ENCODE peak calls at places on chromosomes 5 and 9, in five cellular contexts. One of them, this sample, is unnamed.

GRCh38 chr5:7671420-7671819 is 179.5 kb downstream of the CFAP90 start:
- DNase-seq in GM23248: no peak
- DNase-seq in activated T-cell treated with anti-CD3 and anti-CD28 coated beads for 1 hour: no peak
- DNase-seq in AG10803: no peak
- DNase-seq in activated T-helper 9 cell treated with anti-CD3 and anti-CD28 coated beads, Interleukin-2, amount 50 U/mL, for 16 hours: no peak
- DNase-seq in this sample: no peak

GRCh38 chr5:146474040-146474439 is 26.9 kb downstream of the TCERG1 start:
- DNase-seq in GM23248: no peak
- DNase-seq in activated T-cell treated with anti-CD3 and anti-CD28 coated beads for 1 hour: no peak
- DNase-seq in AG10803: no peak
- DNase-seq in activated T-helper 9 cell treated with anti-CD3 and anti-CD28 coated beads, Interleukin-2, amount 50 U/mL, for 16 hours: no peak
- DNase-seq in this sample: no peak

GRCh38 chr5:91027316-91027937 is 355.7 kb downstream of the ARRDC3 start:
- DNase-seq in GM23248: no peak
- DNase-seq in activated T-cell treated with anti-CD3 and anti-CD28 coated beads for 1 hour: no peak
- DNase-seq in AG10803: no peak
- DNase-seq in activated T-helper 9 cell treated with anti-CD3 and anti-CD28 coated beads, Interleukin-2, amount 50 U/mL, for 16 hours: no peak
- DNase-seq in this sample: no peak

GRCh38 chr9:118711843-118712242 is 657.4 kb downstream of the BRINP1 start:
- DNase-seq in GM23248: no peak
- DNase-seq in activated T-cell treated with anti-CD3 and anti-CD28 coated beads for 1 hour: no peak
- DNase-seq in AG10803: no peak
- DNase-seq in activated T-helper 9 cell treated with anti-CD3 and anti-CD28 coated beads, Interleukin-2, amount 50 U/mL, for 16 hours: no peak
- DNase-seq in this sample: no peak

GRCh38 chr9:125099816-125100215 is 43.5 kb downstream of the SCAI start:
- DNase-seq in GM23248: no peak
- DNase-seq in activated T-cell treated with anti-CD3 and anti-CD28 coated beads for 1 hour: no peak
- DNase-seq in AG10803: no peak
- DNase-seq in activated T-helper 9 cell treated with anti-CD3 and anti-CD28 coated beads, Interleukin-2, amount 50 U/mL, for 16 hours: no peak
- DNase-seq in this sample: no peak

GRCh38 chr5:170632266-170632984 is 128.6 kb downstream of the KCNIP1 start:
- DNase-seq in GM23248: peak
- DNase-seq in activated T-cell treated with anti-CD3 and anti-CD28 coated beads for 1 hour: no peak
- DNase-seq in AG10803: no peak
- DNase-seq in activated T-helper 9 cell treated with anti-CD3 and anti-CD28 coated beads, Interleukin-2, amount 50 U/mL, for 16 hours: no peak
- DNase-seq in this sample: no peak

GRCh38 chr9:132114102-132114707 is 34.5 kb upstream of the MED27 start:
- DNase-seq in GM23248: peak
- DNase-seq in activated T-cell treated with anti-CD3 and anti-CD28 coated beads for 1 hour: peak
- DNase-seq in AG10803: peak
- DNase-seq in activated T-helper 9 cell treated with anti-CD3 and anti-CD28 coated beads, Interleukin-2, amount 50 U/mL, for 16 hours: no peak
- DNase-seq in this sample: peak

GRCh38 chr5:150034677-150035076 is 34.1 kb downstream of the HMGXB3 start:
- DNase-seq in GM23248: peak
- DNase-seq in activated T-cell treated with anti-CD3 and anti-CD28 coated beads for 1 hour: no peak
- DNase-seq in AG10803: peak
- DNase-seq in activated T-helper 9 cell treated with anti-CD3 and anti-CD28 coated beads, Interleukin-2, amount 50 U/mL, for 16 hours: no peak
- DNase-seq in this sample: peak

GRCh38 chr5:31880460-31880859 is 241.5 kb downstream of the PDZD2 start:
- DNase-seq in GM23248: no peak
- DNase-seq in activated T-cell treated with anti-CD3 and anti-CD28 coated beads for 1 hour: no peak
- DNase-seq in AG10803: no peak
- DNase-seq in activated T-helper 9 cell treated with anti-CD3 and anti-CD28 coated beads, Interleukin-2, amount 50 U/mL, for 16 hours: no peak
- DNase-seq in this sample: no peak

GRCh38 chr9:16532681-16533450 is 337.6 kb downstream of the BNC2 start:
- DNase-seq in GM23248: peak
- DNase-seq in activated T-cell treated with anti-CD3 and anti-CD28 coated beads for 1 hour: no peak
- DNase-seq in AG10803: peak
- DNase-seq in activated T-helper 9 cell treated with anti-CD3 and anti-CD28 coated beads, Interleukin-2, amount 50 U/mL, for 16 hours: no peak
- DNase-seq in this sample: peak

GRCh38 chr9:92746567-92747458 is 17.8 kb downstream of the BICD2 start:
- DNase-seq in GM23248: peak
- DNase-seq in activated T-cell treated with anti-CD3 and anti-CD28 coated beads for 1 hour: no peak
- DNase-seq in AG10803: no peak
- DNase-seq in activated T-helper 9 cell treated with anti-CD3 and anti-CD28 coated beads, Interleukin-2, amount 50 U/mL, for 16 hours: no peak
- DNase-seq in this sample: peak

GRCh38 chr5:54669845-54670635 is 152.5 kb downstream of the SNX18 start:
- DNase-seq in GM23248: no peak
- DNase-seq in activated T-cell treated with anti-CD3 and anti-CD28 coated beads for 1 hour: no peak
- DNase-seq in AG10803: no peak
- DNase-seq in activated T-helper 9 cell treated with anti-CD3 and anti-CD28 coated beads, Interleukin-2, amount 50 U/mL, for 16 hours: no peak
- DNase-seq in this sample: no peak

GRCh38 chr9:1421436-1421835 is 371.3 kb downstream of the DMRT2 start:
- DNase-seq in GM23248: no peak
- DNase-seq in activated T-cell treated with anti-CD3 and anti-CD28 coated beads for 1 hour: no peak
- DNase-seq in AG10803: no peak
- DNase-seq in activated T-helper 9 cell treated with anti-CD3 and anti-CD28 coated beads, Interleukin-2, amount 50 U/mL, for 16 hours: no peak
- DNase-seq in this sample: no peak

GRCh38 chr5:146731909-146732659 is 146.5 kb downstream of the PPP2R2B start:
- DNase-seq in GM23248: peak
- DNase-seq in activated T-cell treated with anti-CD3 and anti-CD28 coated beads for 1 hour: no peak
- DNase-seq in AG10803: peak
- DNase-seq in activated T-helper 9 cell treated with anti-CD3 and anti-CD28 coated beads, Interleukin-2, amount 50 U/mL, for 16 hours: no peak
- DNase-seq in this sample: peak